ENCODE peak calls at places on chromosomes 16 and 17, in nine cellular contexts. One of them, this sample, is unnamed.

GRCh38 chr16:13403326-13403725 is 501.9 kb downstream of the SHISA9 start:
- DNase-seq in brain microvascular endothelial cell: no peak
- DNase-seq in ovary: no peak
- DNase-seq in GM23338: no peak
- DNase-seq in GM12864: no peak
- DNase-seq in body of pancreas: no peak
- DNase-seq in left ventricle myocardium inferior: no peak
- DNase-seq in AG04450: no peak
- DNase-seq in GM12878: no peak
- DNase-seq in this sample: no peak

GRCh38 chr17:73091770-73092517 is 544 bp downstream of the SLC39A11 start:
- DNase-seq in brain microvascular endothelial cell: no peak
- DNase-seq in ovary: peak
- DNase-seq in GM23338: peak
- DNase-seq in GM12864: no peak
- DNase-seq in body of pancreas: peak
- DNase-seq in left ventricle myocardium inferior: peak
- DNase-seq in AG04450: no peak
- DNase-seq in GM12878: no peak
- DNase-seq in this sample: no peak

GRCh38 chr16:1763521-1764511 is 7.5 kb downstream of the NME3 start:
- DNase-seq in brain microvascular endothelial cell: no peak
- DNase-seq in ovary: no peak
- DNase-seq in GM23338: peak
- DNase-seq in GM12864: no peak
- DNase-seq in body of pancreas: no peak
- DNase-seq in left ventricle myocardium inferior: no peak
- DNase-seq in AG04450: no peak
- DNase-seq in GM12878: no peak
- DNase-seq in this sample: no peak

GRCh38 chr17:38731526-38732294 is 1.6 kb downstream of the CISD3 start:
- DNase-seq in brain microvascular endothelial cell: no peak
- DNase-seq in ovary: no peak
- DNase-seq in GM23338: no peak
- DNase-seq in GM12864: no peak
- DNase-seq in body of pancreas: no peak
- DNase-seq in left ventricle myocardium inferior: no peak
- DNase-seq in AG04450: no peak
- DNase-seq in GM12878: no peak
- DNase-seq in this sample: peak

GRCh38 chr17:51734976-51735375 is 423.5 kb downstream of the CA10 start:
- DNase-seq in brain microvascular endothelial cell: no peak
- DNase-seq in ovary: no peak
- DNase-seq in GM23338: no peak
- DNase-seq in GM12864: no peak
- DNase-seq in body of pancreas: no peak
- DNase-seq in left ventricle myocardium inferior: no peak
- DNase-seq in AG04450: no peak
- DNase-seq in GM12878: no peak
- DNase-seq in this sample: no peak

GRCh38 chr16:24848065-24848464 is 2.3 kb downstream of the SLC5A11 start:
- DNase-seq in brain microvascular endothelial cell: peak
- DNase-seq in ovary: no peak
- DNase-seq in GM23338: no peak
- DNase-seq in GM12864: no peak
- DNase-seq in body of pancreas: no peak
- DNase-seq in left ventricle myocardium inferior: no peak
- DNase-seq in AG04450: no peak
- DNase-seq in GM12878: no peak
- DNase-seq in this sample: no peak

GRCh38 chr16:50367777-50368409 is 895 bp downstream of the BRD7 start:
- DNase-seq in brain microvascular endothelial cell: no peak
- DNase-seq in ovary: no peak
- DNase-seq in GM23338: peak
- DNase-seq in GM12864: no peak
- DNase-seq in body of pancreas: no peak
- DNase-seq in left ventricle myocardium inferior: no peak
- DNase-seq in AG04450: no peak
- DNase-seq in GM12878: no peak
- DNase-seq in this sample: no peak

GRCh38 chr17:39757931-39758873 is 20.5 kb downstream of the GRB7 start:
- DNase-seq in brain microvascular endothelial cell: no peak
- DNase-seq in ovary: no peak
- DNase-seq in GM23338: no peak
- DNase-seq in GM12864: peak
- DNase-seq in body of pancreas: no peak
- DNase-seq in left ventricle myocardium inferior: no peak
- DNase-seq in AG04450: no peak
- DNase-seq in GM12878: peak
- DNase-seq in this sample: no peak

GRCh38 chr17:27455569-27455913 is 707 bp upstream of the KSR1 start:
- DNase-seq in brain microvascular endothelial cell: no peak
- DNase-seq in ovary: no peak
- DNase-seq in GM23338: no peak
- DNase-seq in GM12864: no peak
- DNase-seq in body of pancreas: no peak
- DNase-seq in left ventricle myocardium inferior: no peak
- DNase-seq in AG04450: no peak
- DNase-seq in GM12878: no peak
- DNase-seq in this sample: no peak

GRCh38 chr17:78137392-78138203 is 7.0 kb downstream of the TMC8 start:
- DNase-seq in brain microvascular endothelial cell: no peak
- DNase-seq in ovary: no peak
- DNase-seq in GM23338: peak
- DNase-seq in GM12864: no peak
- DNase-seq in body of pancreas: no peak
- DNase-seq in left ventricle myocardium inferior: no peak
- DNase-seq in AG04450: no peak
- DNase-seq in GM12878: no peak
- DNase-seq in this sample: no peak

GRCh38 chr17:19021622-19022083 is 17.1 kb upstream of the FAM83G start:
- DNase-seq in brain microvascular endothelial cell: no peak
- DNase-seq in ovary: no peak
- DNase-seq in GM23338: peak
- DNase-seq in GM12864: no peak
- DNase-seq in body of pancreas: peak
- DNase-seq in left ventricle myocardium inferior: no peak
- DNase-seq in AG04450: no peak
- DNase-seq in GM12878: no peak
- DNase-seq in this sample: no peak

GRCh38 chr17:72370819-72371218 is 250.0 kb downstream of the SOX9 start:
- DNase-seq in brain microvascular endothelial cell: peak
- DNase-seq in ovary: no peak
- DNase-seq in GM23338: no peak
- DNase-seq in GM12864: no peak
- DNase-seq in body of pancreas: no peak
- DNase-seq in left ventricle myocardium inferior: no peak
- DNase-seq in AG04450: peak
- DNase-seq in GM12878: no peak
- DNase-seq in this sample: no peak

GRCh38 chr17:50658602-50659001 is 23.9 kb downstream of the ABCC3 start:
- DNase-seq in brain microvascular endothelial cell: no peak
- DNase-seq in ovary: no peak
- DNase-seq in GM23338: no peak
- DNase-seq in GM12864: no peak
- DNase-seq in body of pancreas: no peak
- DNase-seq in left ventricle myocardium inferior: no peak
- DNase-seq in AG04450: no peak
- DNase-seq in GM12878: no peak
- DNase-seq in this sample: no peak

GRCh38 chr17:43676471-43676870 is 14.7 kb upstream of the MEOX1 start:
- DNase-seq in brain microvascular endothelial cell: no peak
- DNase-seq in ovary: no peak
- DNase-seq in GM23338: no peak
- DNase-seq in GM12864: no peak
- DNase-seq in body of pancreas: no peak
- DNase-seq in left ventricle myocardium inferior: no peak
- DNase-seq in AG04450: no peak
- DNase-seq in GM12878: no peak
- DNase-seq in this sample: no peak

GRCh38 chr17:44782349-44782850 is 23.6 kb downstream of the ADAM11 start:
- DNase-seq in brain microvascular endothelial cell: no peak
- DNase-seq in ovary: no peak
- DNase-seq in GM23338: no peak
- DNase-seq in GM12864: no peak
- DNase-seq in body of pancreas: no peak
- DNase-seq in left ventricle myocardium inferior: no peak
- DNase-seq in AG04450: no peak
- DNase-seq in GM12878: no peak
- DNase-seq in this sample: no peak

GRCh38 chr17:61387511-61388305 is 11.9 kb upstream of the TBX2 start:
- DNase-seq in brain microvascular endothelial cell: no peak
- DNase-seq in ovary: no peak
- DNase-seq in GM23338: no peak
- DNase-seq in GM12864: no peak
- DNase-seq in body of pancreas: no peak
- DNase-seq in left ventricle myocardium inferior: no peak
- DNase-seq in AG04450: no peak
- DNase-seq in GM12878: no peak
- DNase-seq in this sample: no peak

GRCh38 chr16:26667271-26667703 is 399.4 kb upstream of the C16orf82 start:
- DNase-seq in brain microvascular endothelial cell: no peak
- DNase-seq in ovary: no peak
- DNase-seq in GM23338: peak
- DNase-seq in GM12864: no peak
- DNase-seq in body of pancreas: no peak
- DNase-seq in left ventricle myocardium inferior: no peak
- DNase-seq in AG04450: no peak
- DNase-seq in GM12878: no peak
- DNase-seq in this sample: no peak

GRCh38 chr16:67865318-67865717 is 7.5 kb upstream of the EDC4 start:
- DNase-seq in brain microvascular endothelial cell: peak
- DNase-seq in ovary: no peak
- DNase-seq in GM23338: peak
- DNase-seq in GM12864: no peak
- DNase-seq in body of pancreas: peak
- DNase-seq in left ventricle myocardium inferior: no peak
- DNase-seq in AG04450: no peak
- DNase-seq in GM12878: no peak
- DNase-seq in this sample: no peak
- TF ChIP-seq CTCF in brain microvascular endothelial cell: peak
- TF ChIP-seq CTCF in ovary: no peak
- TF ChIP-seq CTCF in GM23338: peak
- TF ChIP-seq CTCF in GM12864: peak
- TF ChIP-seq CTCF in body of pancreas: peak
- TF ChIP-seq CTCF in left ventricle myocardium inferior: peak
- TF ChIP-seq CTCF in AG04450: peak
- TF ChIP-seq CTCF in GM12878: peak
- TF ChIP-seq CTCF in this sample: peak

DNA sequence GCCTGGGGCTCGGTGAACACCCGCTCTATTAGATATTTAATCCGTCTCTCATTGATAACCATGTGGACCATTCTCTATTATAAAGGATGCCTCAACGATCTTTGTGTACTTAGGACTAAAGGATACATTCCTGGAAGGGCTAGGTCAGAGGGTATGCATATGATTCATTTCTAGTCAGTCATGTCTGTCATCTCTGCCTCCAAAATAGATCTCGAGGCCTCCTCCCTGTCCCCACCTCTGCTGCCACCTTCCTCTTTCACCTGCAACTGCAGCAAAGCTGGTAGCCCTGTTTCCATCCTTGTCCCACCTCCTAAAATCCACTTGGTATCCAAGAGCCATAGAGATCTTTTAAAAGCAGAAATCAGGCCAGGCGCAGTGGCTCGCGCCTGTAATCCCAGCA is 121.5 kb downstream of the KATNIP start:
- DNase-seq in brain microvascular endothelial cell: no peak
- DNase-seq in ovary: no peak
- DNase-seq in GM23338: peak
- DNase-seq in GM12864: no peak
- DNase-seq in body of pancreas: no peak
- DNase-seq in left ventricle myocardium inferior: no peak
- DNase-seq in AG04450: no peak
- DNase-seq in GM12878: no peak
- DNase-seq in this sample: no peak
- TF ChIP-seq CTCF in brain microvascular endothelial cell: no peak
- TF ChIP-seq CTCF in ovary: no peak
- TF ChIP-seq CTCF in GM23338: peak
- TF ChIP-seq CTCF in GM12864: no peak
- TF ChIP-seq CTCF in body of pancreas: no peak
- TF ChIP-seq CTCF in left ventricle myocardium inferior: no peak
- TF ChIP-seq CTCF in AG04450: no peak
- TF ChIP-seq CTCF in GM12878: no peak
- TF ChIP-seq CTCF in this sample: peak

DNA sequence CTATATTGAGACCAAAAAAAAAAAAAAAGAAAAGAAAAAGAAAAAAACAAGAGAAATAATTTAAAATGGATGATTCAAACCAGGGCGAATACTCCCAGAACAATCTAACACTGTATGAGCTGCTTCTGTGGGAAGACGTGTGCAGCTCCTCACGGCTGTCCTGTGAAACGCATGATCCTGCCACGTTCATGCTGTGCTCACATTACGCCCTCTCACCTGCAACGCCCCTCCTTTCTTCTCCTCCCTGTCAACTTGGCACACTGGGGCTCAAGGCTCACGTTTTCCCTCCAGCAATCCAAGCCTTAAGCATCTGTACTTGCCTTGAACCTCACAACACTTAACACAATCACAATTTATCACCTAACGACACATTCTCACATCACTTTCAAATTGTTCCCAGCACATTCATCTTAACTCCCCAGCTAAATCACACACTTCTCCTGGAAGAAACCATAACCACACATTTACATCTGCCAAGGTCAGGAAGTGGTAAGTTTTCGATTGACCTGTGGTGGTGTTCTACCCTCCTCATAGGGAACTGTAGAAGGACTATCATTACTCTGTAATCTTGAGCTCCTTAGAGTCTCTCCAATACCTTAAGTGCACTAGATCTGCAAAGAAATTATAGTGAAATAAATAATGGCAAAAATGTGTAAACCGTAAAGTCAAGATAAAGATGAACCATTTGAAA is 29.1 kb downstream of the MBTPS1 start:
- DNase-seq in brain microvascular endothelial cell: no peak
- DNase-seq in ovary: no peak
- DNase-seq in GM23338: no peak
- DNase-seq in GM12864: no peak
- DNase-seq in body of pancreas: no peak
- DNase-seq in left ventricle myocardium inferior: no peak
- DNase-seq in AG04450: no peak
- DNase-seq in GM12878: no peak
- DNase-seq in this sample: no peak
- TF ChIP-seq CTCF in brain microvascular endothelial cell: no peak
- TF ChIP-seq CTCF in ovary: no peak
- TF ChIP-seq CTCF in GM23338: no peak
- TF ChIP-seq CTCF in GM12864: no peak
- TF ChIP-seq CTCF in body of pancreas: no peak
- TF ChIP-seq CTCF in left ventricle myocardium inferior: no peak
- TF ChIP-seq CTCF in AG04450: no peak
- TF ChIP-seq CTCF in GM12878: no peak
- TF ChIP-seq CTCF in this sample: no peak

DNA sequence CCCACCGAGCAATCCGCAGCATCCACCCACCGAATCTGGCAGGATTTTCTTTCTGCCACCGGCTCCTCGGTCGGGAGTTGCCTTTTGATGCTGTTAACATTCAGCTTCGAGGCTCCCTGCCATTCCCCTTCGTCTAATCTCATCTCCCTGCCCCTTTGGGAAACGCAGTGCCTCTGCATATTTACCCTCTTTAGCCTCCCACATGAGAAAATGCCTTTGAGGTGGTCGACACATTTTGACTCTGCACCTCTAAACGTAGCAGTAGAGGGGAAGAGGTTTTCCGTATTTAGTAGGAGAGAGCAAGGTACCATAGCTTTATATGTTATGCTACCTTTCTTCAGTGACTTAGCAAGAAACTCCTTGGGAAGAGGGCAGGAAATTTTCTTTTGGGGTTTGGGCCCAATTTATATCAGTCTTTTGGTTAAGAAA is 1.2 kb downstream of the PAFAH1B1 start:
- DNase-seq in brain microvascular endothelial cell: no peak
- DNase-seq in ovary: no peak
- DNase-seq in GM23338: no peak
- DNase-seq in GM12864: no peak
- DNase-seq in body of pancreas: no peak
- DNase-seq in left ventricle myocardium inferior: no peak
- DNase-seq in AG04450: no peak
- DNase-seq in GM12878: no peak
- DNase-seq in this sample: no peak
- TF ChIP-seq CTCF in brain microvascular endothelial cell: no peak
- TF ChIP-seq CTCF in ovary: no peak
- TF ChIP-seq CTCF in GM23338: no peak
- TF ChIP-seq CTCF in GM12864: no peak
- TF ChIP-seq CTCF in body of pancreas: no peak
- TF ChIP-seq CTCF in left ventricle myocardium inferior: no peak
- TF ChIP-seq CTCF in AG04450: no peak
- TF ChIP-seq CTCF in GM12878: no peak
- TF ChIP-seq CTCF in this sample: no peak

This sample was measured in LNCaP clone FGC.